ENCODE peak calls at places on chromosomes 1 and 21, in six cellular contexts. R, Y, Z, L, J and P are unnamed samples.

GRCh38 chr21:41321211-41321907 is 4.8 kb downstream of the FAM3B start:
- DNase-seq in R (no peak), L (no peak), J (no peak), Z (no peak), Y (no peak), P (no peak)

GRCh38 chr1:228668553-228669400 is 66.5 kb upstream of the RHOU start:
- DNase-seq in R (peak; percentile 46), Y (no peak), L (no peak), J (no peak), Z (peak; percentile 20), P (no peak)

GRCh38 chr1:219337588-219337987 is 163.9 kb downstream of the LYPLAL1 start:
- DNase-seq in Z (no peak), Y (no peak), L (no peak), J (no peak), R (no peak), P (no peak)

GRCh38 chr1:53332833-53333232 is 5.0 kb upstream of the LRP8 start:
- DNase-seq in Y (no peak), J (no peak), R (no peak), Z (no peak), L (no peak), P (no peak)

GRCh38 chr1:53891678-53892077 is 2.1 kb upstream of the YIPF1 start:
- DNase-seq in R (no peak), Y (no peak), L (no peak), J (no peak), Z (no peak), P (no peak)

GRCh38 chr1:6515771-6516170 is 24.3 kb upstream of the PLEKHG5 start:
- DNase-seq in J (no peak), Y (no peak), Z (peak; percentile 51), L (no peak), R (no peak), P (no peak)

GRCh38 chr1:19420606-19421005 is 64.7 kb downstream of the CAPZB start:
- DNase-seq in Z (no peak), J (no peak), R (no peak), Y (no peak), L (no peak), P (no peak)

GRCh38 chr1:17596186-17596585 is 56.7 kb downstream of the ARHGEF10L start:
- DNase-seq in Y (no peak), Z (no peak), L (no peak), R (no peak), J (no peak), P (no peak)

GRCh38 chr1:246176126-246177024 is 330.7 kb downstream of the SMYD3 start:
- DNase-seq in Z (peak; percentile 27), J (no peak), L (no peak), R (no peak), Y (no peak), P (no peak)

GRCh38 chr1:159012495-159012894 is 2.8 kb downstream of the IFI16 start:
- DNase-seq in R (no peak), Y (peak; percentile 10), J (no peak), Z (peak; percentile 42), L (peak; percentile 69), P (no peak)

GRCh38 chr21:15825699-15826098 is 95.9 kb downstream of the USP25 start:
- DNase-seq in Y (no peak), R (no peak), J (no peak), Z (no peak), L (no peak), P (no peak)

GRCh38 chr21:41294548-41295231 is 21.9 kb upstream of the FAM3B start:
- DNase-seq in L (no peak), Z (no peak), R (no peak), J (no peak), Y (no peak), P (no peak)

GRCh38 chr1:81729239-81729638 is 71.5 kb upstream of the ADGRL2 start:
- DNase-seq in R (no peak), Z (no peak), Y (no peak), J (no peak), L (no peak), P (no peak)

GRCh38 chr1:206555473-206555935 is 48.2 kb downstream of the RASSF5 start:
- DNase-seq in J (peak; percentile 9), Z (peak; percentile 29), L (peak; percentile 44), R (no peak), Y (peak; percentile 32), P (no peak)

GRCh38 chr1:113912594-113913311 is 7.6 kb downstream of the DCLRE1B start:
- DNase-seq in Y (peak; percentile 42), J (no peak), R (no peak), L (no peak), Z (peak; percentile 74), P (no peak)

GRCh38 chr1:30169269-30169668 is 554.1 kb downstream of the MATN1 start:
- DNase-seq in R (no peak), Z (no peak), J (no peak), Y (no peak), L (no peak), P (no peak)

GRCh38 chr1:7172804-7173203 is 387.6 kb downstream of the CAMTA1 start:
- DNase-seq in Z (no peak), Y (no peak), J (no peak), L (no peak), R (no peak), P (no peak)

GRCh38 chr1:170993717-170994116 is 58.4 kb downstream of the MROH9 start:
- DNase-seq in R (no peak), Z (no peak), Y (no peak), J (no peak), L (no peak), P (no peak)

GRCh38 chr1:165265196-165265838 is 91.2 kb downstream of the LMX1A start:
- DNase-seq in Z (no peak), J (no peak), Y (no peak), R (no peak), L (no peak), P (no peak)

GRCh38 chr1:153699116-153699515 is 20.6 kb downstream of the NPR1 start:
- DNase-seq in J (no peak), Z (peak; percentile 37), Y (no peak), L (no peak), R (no peak), P (no peak)

DNA sequence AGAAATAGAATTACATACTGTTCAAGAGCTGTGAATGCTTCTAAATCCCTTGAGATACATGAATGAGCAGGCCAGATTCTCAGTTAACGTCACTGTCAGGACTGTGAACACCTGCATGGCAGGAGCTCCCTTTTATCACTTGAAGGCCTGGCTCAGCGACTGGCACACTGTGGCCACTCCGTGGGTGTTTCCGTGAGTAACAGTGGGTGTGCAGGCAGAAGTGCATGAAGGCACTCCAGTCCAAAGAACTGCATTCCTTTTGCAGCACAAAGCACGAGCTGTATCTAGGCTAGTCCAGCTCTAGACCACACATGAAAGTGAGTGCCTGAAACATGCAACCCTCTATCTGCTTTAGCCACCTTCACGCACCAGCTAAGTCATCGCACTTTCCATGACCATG is 9.6 kb upstream of the SIM2 start:
- DNase-seq in J (no peak), L (no peak), R (no peak), Y (no peak), Z (no peak), P (no peak)
- H3K27me3 ChIP-seq in J (peaks cover 71% of the 10 kb centered on the region), L (peaks cover 100% of the 10 kb centered on the region), R (peaks cover 33% of the 10 kb centered on the region), Y (peaks cover 51% of the 10 kb centered on the region), Z (peaks cover 56% of the 10 kb centered on the region), P (peaks cover 45% of the 10 kb centered on the region)

DNA sequence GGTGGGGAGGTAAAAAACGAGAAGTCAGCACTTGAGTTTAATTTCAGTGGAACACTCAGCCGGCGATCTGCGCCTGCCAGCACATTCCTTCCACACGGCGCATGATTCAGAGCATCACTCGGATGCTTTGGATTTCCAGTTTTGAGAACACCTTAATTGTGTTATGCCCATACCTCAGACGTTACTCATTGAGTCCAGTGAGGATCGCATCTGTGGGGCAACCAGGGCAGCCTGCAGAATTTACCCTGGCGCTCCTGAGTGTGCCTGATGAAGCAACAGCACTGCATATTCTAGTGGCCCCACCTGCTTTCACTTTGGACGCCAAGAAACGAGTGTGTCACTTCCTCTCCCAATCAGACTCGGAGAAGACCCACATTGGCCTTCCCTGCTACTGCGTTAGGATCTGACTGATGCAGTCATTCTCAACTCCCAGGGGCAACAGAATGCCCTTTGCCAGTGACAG is 19.9 kb downstream of the FAM89A start:
- DNase-seq in Z (no peak), L (no peak), Y (peak; percentile 21), R (no peak), J (peak; percentile 11), P (no peak)
- H3K36me3 ChIP-seq in Z (no peaks in the 10 kb centered on the region), L (no peaks in the 10 kb centered on the region), Y (no peaks in the 10 kb centered on the region), R (no peaks in the 10 kb centered on the region), J (no peaks in the 10 kb centered on the region), P (peaks cover 2% of the 10 kb centered on the region)

GRCh38 chr1:44542415-44543063 is 131.7 kb downstream of the TMEM53 start:
- DNase-seq in J (no peak), L (no peak), Y (no peak), R (no peak), Z (no peak), P (no peak)

GRCh38 chr1:44545961-44546360 is 128.3 kb downstream of the TMEM53 start:
- DNase-seq in Z (no peak), Y (no peak), J (no peak), R (no peak), L (no peak), P (no peak)

GRCh38 chr1:44543816-44544185 is 130.5 kb downstream of the TMEM53 start:
- DNase-seq in Y (no peak), J (peak; percentile 78), R (no peak), Z (no peak), L (peak; percentile 63), P (no peak)

GRCh38 chr1:44544960-44545359 is 129.3 kb downstream of the TMEM53 start:
- DNase-seq in Y (no peak), L (no peak), J (no peak), Z (no peak), R (no peak), P (no peak)

DNA sequence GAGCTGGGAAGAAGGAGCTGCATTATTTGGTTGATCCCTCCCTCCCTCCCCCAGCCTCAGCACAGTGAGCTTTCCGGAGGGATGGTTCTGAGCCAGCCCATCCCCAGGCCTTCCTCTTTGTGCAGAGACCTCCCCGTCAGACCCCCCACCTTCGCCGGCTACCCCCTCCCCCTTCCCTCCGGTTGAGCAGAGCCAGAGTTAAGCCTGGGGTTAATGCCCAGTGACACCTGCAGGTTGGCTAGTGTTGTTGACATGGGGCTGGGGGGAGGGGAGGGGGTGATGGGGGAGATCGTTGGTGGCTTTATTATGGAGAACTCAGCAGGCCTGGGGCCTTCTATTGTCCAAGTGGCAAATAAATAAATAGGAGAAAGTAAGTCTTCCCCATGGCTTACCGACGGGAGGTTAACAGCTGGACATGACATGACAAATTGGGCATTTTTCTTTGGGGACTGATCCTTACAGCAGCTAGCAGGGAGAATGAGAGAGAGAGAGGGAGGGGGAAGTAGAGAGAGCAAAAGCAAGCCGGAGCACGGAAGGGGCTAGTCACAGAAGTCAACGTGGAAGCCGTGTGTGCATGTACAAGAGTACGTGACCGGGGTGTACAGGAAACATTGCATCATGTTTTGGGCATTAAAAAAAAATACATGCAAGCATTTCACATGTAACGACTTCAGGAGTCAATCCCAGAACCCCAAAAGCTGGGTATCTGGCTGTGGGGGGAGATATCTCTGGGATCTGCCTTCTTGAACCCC is 131.0 kb downstream of the TMEM53 start:
- DNase-seq in J (peak; percentile 98), L (peak; percentile 96), Z (no peak), Y (no peak), R (no peak), P (no peak)
- H3K27me3 ChIP-seq in J (no peaks in the 10 kb centered on the region), L (peaks cover 97% of the 10 kb centered on the region), Z (peaks cover 33% of the 10 kb centered on the region), Y (peaks cover 12% of the 10 kb centered on the region), R (no peaks in the 10 kb centered on the region), P (peaks cover 12% of the 10 kb centered on the region)

DNA sequence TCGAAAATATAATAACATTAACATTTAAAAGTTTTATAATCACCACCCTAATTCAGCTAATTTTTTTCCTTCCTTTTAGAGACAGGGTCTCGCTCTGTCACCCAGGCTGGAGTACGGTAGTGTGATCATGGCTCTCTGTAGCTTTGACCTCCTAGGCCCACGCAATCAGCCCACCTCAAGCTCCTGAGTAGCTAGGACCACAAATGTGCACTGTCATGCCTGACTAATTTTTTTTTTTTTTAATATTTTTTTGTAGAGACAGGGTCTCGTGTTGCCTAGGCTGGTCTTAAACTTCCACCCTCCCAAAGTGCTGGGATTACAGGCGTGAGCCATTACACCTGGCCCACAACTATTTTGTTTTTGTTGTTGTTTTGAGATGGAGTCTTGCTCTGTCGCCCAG is 114.8 kb upstream of the BMP8A start:
- DNase-seq in Y (no peak), L (no peak), Z (no peak), J (no peak), R (no peak), P (no peak)
- H3K36me3 ChIP-seq in Y (no peaks in the 10 kb centered on the region), L (peaks cover 17% of the 10 kb centered on the region), Z (peaks cover 2% of the 10 kb centered on the region), J (peaks cover 35% of the 10 kb centered on the region), R (peaks cover 32% of the 10 kb centered on the region), P (peaks cover 11% of the 10 kb centered on the region)